ENCODE peak calls at places on chromosomes 13 and 19, in six cellular contexts. S, Z, N, T, L and U are unnamed samples.

GRCh38 chr13:94996445-94996844 is 284.1 kb upstream of the SOX21 start:
- DNase-seq in S (no peak), Z (no peak), N (no peak), T (no peak), L (no peak), U (no peak)

GRCh38 chr19:49468746-49469447 is 5.1 kb upstream of the FLT3LG start:
- DNase-seq in S (peak; percentile 60), Z (no peak), N (peak; percentile 80), T (no peak), L (peak; percentile 65), U (no peak)

GRCh38 chr19:1063030-1063908 is 3.7 kb upstream of the ARHGAP45 start:
- DNase-seq in S (no peak), Z (no peak), N (peak; percentile 60), T (no peak), L (no peak), U (no peak)

GRCh38 chr19:2307518-2308012 is 389 bp downstream of the LINGO3 start:
- DNase-seq in S (no peak), Z (no peak), N (no peak), T (no peak), L (no peak), U (no peak)

GRCh38 chr13:47038196-47038595 is 141.3 kb upstream of the HTR2A start:
- DNase-seq in S (no peak), Z (no peak), N (no peak), T (no peak), L (no peak), U (no peak)

GRCh38 chr19:40365613-40366401 is 17.3 kb downstream of the PLD3 start:
- DNase-seq in S (peak; percentile 19), Z (peak; percentile 35), N (peak; percentile 18), T (peak; percentile 16), L (no peak), U (no peak)

GRCh38 chr19:38975214-38975860 is at the start of gene FBXO17:
- DNase-seq in S (no peak), Z (no peak), N (no peak), T (no peak), L (no peak), U (no peak)

GRCh38 chr19:33724723-33725060 is 72.0 kb upstream of the KCTD15 start:
- DNase-seq in S (no peak), Z (no peak), N (no peak), T (no peak), L (no peak), U (no peak)

GRCh38 chr19:3655402-3656072 is 28.9 kb upstream of the CACTIN start:
- DNase-seq in S (no peak), Z (no peak), N (no peak), T (no peak), L (no peak), U (no peak)

GRCh38 chr19:15299568-15300409 is 32.5 kb downstream of the BRD4 start:
- DNase-seq in S (no peak), Z (no peak), N (no peak), T (no peak), L (no peak), U (no peak)

GRCh38 chr19:5624741-5625140 is 1.9 kb downstream of the SAFB start:
- DNase-seq in S (no peak), Z (no peak), N (no peak), T (no peak), L (no peak), U (no peak)

GRCh38 chr13:100666124-100666523 is 8.5 kb downstream of the TMTC4 start:
- DNase-seq in S (no peak), Z (no peak), N (no peak), T (no peak), L (no peak), U (no peak)

GRCh38 chr13:50467156-50467814 is 376.2 kb downstream of the DLEU7 start:
- DNase-seq in S (no peak), Z (no peak), N (no peak), T (no peak), L (no peak), U (no peak)

GRCh38 chr13:75101997-75102720 is 379.8 kb downstream of the TBC1D4 start:
- DNase-seq in S (no peak), Z (no peak), N (no peak), T (no peak), L (no peak), U (no peak)

GRCh38 chr19:4624301-4624700 is 15.0 kb upstream of the TNFAIP8L1 start:
- DNase-seq in S (no peak), Z (no peak), N (no peak), T (no peak), L (no peak), U (no peak)

GRCh38 chr13:73945871-73946270 is 188.3 kb downstream of the KLF12 start:
- DNase-seq in S (no peak), Z (no peak), N (no peak), T (no peak), L (no peak), U (no peak)

GRCh38 chr19:18894254-18895037 is 1.5 kb downstream of the CERS1 start:
- DNase-seq in S (no peak), Z (no peak), N (no peak), T (no peak), L (no peak), U (no peak)

GRCh38 chr19:42850981-42851717 is 28.4 kb downstream of the PSG1 start:
- DNase-seq in S (no peak), Z (no peak), N (no peak), T (no peak), L (no peak), U (no peak)

GRCh38 chr19:49119411-49120324 is at the start of gene PPFIA3:
- DNase-seq in S (no peak), Z (no peak), N (no peak), T (no peak), L (no peak), U (no peak)

GRCh38 chr19:48568345-48568886 is 16.4 kb downstream of the SULT2B1 start:
- DNase-seq in S (no peak), Z (no peak), N (no peak), T (no peak), L (no peak), U (no peak)

GRCh38 chr13:90427322-90428272 is 919.9 kb upstream of the MIR17HG start:
- DNase-seq in S (no peak), Z (no peak), N (no peak), T (no peak), L (no peak), U (no peak)

GRCh38 chr13:30111810-30112209 is 195.5 kb downstream of the KATNAL1 start:
- DNase-seq in S (no peak), Z (no peak), N (no peak), T (peak; percentile 21), L (no peak), U (no peak)

GRCh38 chr19:13022111-13022858 is 27.0 kb downstream of the NFIX start:
- DNase-seq in S (no peak), Z (no peak), N (no peak), T (no peak), L (no peak), U (no peak)

GRCh38 chr13:42041017-42041683 is 7.3 kb upstream of the DGKH start:
- DNase-seq in S (no peak), Z (no peak), N (peak; percentile 18), T (peak; percentile 60), L (no peak), U (no peak)

GRCh38 chr13:30110301-30111070 is 196.9 kb downstream of the KATNAL1 start:
- DNase-seq in S (no peak), Z (no peak), N (no peak), T (no peak), L (no peak), U (no peak)

GRCh38 chr13:51943721-51944120 is 67.5 kb downstream of the ATP7B start:
- DNase-seq in S (no peak), Z (no peak), N (no peak), T (no peak), L (no peak), U (no peak)

GRCh38 chr13:80009760-80010159 is 331.2 kb downstream of the SPRY2 start:
- DNase-seq in S (no peak), Z (no peak), N (no peak), T (no peak), L (no peak), U (no peak)